ENCODE peak calls at places on chromosomes 11 and 22, in eight cellular contexts. R, M, O, N, C, A, I and H are unnamed samples.
A peak's percentile ranks its signal among the peaks of the same experiment; 100 is the strongest.

GRCh38 chr11:72726266-72727220 is 25.7 kb downstream of the ARAP1 start:
- DNase-seq in R (no peak), M (no peak), O (no peak), N (peak; percentile 79), C (no peak), A (no peak), I (no peak), H (no peak)

GRCh38 chr11:66070604-66071325 is 693 bp downstream of the PACS1 start:
- DNase-seq in R (peak; percentile 74), M (peak; percentile 78), O (peak; percentile 64), N (peak; percentile 90), C (peak; percentile 39), A (peak; percentile 24), I (no peak), H (peak; percentile 44)

GRCh38 chr11:7514099-7514725 is 413 bp downstream of the PPFIBP2 start:
- DNase-seq in R (no peak), M (no peak), O (no peak), N (no peak), C (no peak), A (no peak), I (no peak), H (no peak)

GRCh38 chr11:18395735-18396504 is 1.6 kb downstream of the LDHA start:
- DNase-seq in R (peak; percentile 93), M (peak; percentile 99), O (peak; percentile 100), N (peak; percentile 99), C (peak; percentile 100), A (peak; percentile 100), I (peak; percentile 89), H (peak; percentile 94)

GRCh38 chr22:37681556-37682049 is 4.5 kb upstream of the NOL12 start:
- DNase-seq in R (peak; percentile 82), M (peak; percentile 82), O (peak; percentile 83), N (peak; percentile 87), C (peak; percentile 88), A (peak; percentile 89), I (peak; percentile 57), H (peak; percentile 68)

GRCh38 chr11:61959026-61959608 is 8.3 kb downstream of the FTH1 start:
- DNase-seq in R (no peak), M (peak; percentile 25), O (no peak), N (peak; percentile 38), C (no peak), A (no peak), I (no peak), H (no peak)

GRCh38 chr11:129041611-129042018 is 98.9 kb upstream of the TP53AIP1 start:
- DNase-seq in R (no peak), M (no peak), O (peak; percentile 50), N (no peak), C (no peak), A (peak; percentile 53), I (no peak), H (no peak)

GRCh38 chr11:96168623-96169022 is 174.4 kb downstream of the MAML2 start:
- DNase-seq in R (no peak), M (no peak), O (peak; percentile 97), N (no peak), C (peak; percentile 97), A (peak; percentile 96), I (no peak), H (no peak)

GRCh38 chr11:36362902-36363301 is 66.8 kb downstream of the PRR5L start:
- DNase-seq in R (no peak), M (no peak), O (peak; percentile 94), N (no peak), C (peak; percentile 82), A (peak; percentile 31), I (no peak), H (no peak)

GRCh38 chr11:77559686-77560425 is 29.9 kb upstream of the AQP11 start:
- DNase-seq in R (no peak), M (no peak), O (peak; percentile 89), N (no peak), C (peak; percentile 91), A (peak; percentile 92), I (no peak), H (no peak)

GRCh38 chr22:20510811-20511577 is 3.6 kb downstream of the MED15 start:
- DNase-seq in R (no peak), M (no peak), O (no peak), N (no peak), C (no peak), A (no peak), I (no peak), H (no peak)

GRCh38 chr11:33505140-33505539 is 195.5 kb downstream of the C11orf91 start:
- DNase-seq in R (no peak), M (no peak), O (no peak), N (no peak), C (no peak), A (no peak), I (no peak), H (no peak)

GRCh38 chr11:107493117-107493516 is 35.5 kb upstream of the CWF19L2 start:
- DNase-seq in R (no peak), M (no peak), O (no peak), N (no peak), C (peak; percentile 54), A (peak; percentile 43), I (no peak), H (no peak)

GRCh38 chr22:37454857-37455686 is 27.8 kb upstream of the ELFN2 start:
- DNase-seq in R (no peak), M (peak; percentile 79), O (peak; percentile 90), N (no peak), C (peak; percentile 93), A (peak; percentile 88), I (no peak), H (peak; percentile 33)

GRCh38 chr11:13303668-13304649 is 26.4 kb downstream of the BMAL1 start:
- DNase-seq in R (no peak), M (no peak), O (no peak), N (peak; percentile 64), C (no peak), A (no peak), I (no peak), H (no peak)

DNA sequence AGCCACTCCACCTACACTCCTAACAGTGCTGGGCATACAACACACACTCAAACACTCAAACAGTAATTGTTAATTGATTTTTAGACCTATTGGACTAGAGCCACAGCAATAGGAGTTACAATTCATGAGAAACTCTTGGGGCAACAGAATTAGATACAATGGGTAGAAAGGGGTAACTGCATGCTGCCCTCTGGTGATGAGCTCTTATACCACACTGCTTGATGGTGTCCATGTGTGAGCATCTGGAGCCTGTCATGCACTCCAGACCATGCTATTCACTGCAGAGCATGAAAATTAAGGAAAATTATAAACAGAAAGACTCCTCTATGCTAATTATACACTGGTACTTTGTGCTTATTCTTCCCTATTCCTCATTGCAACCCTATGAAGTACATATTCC is 975.5 kb upstream of the CCDC90B start:
- DNase-seq in R (peak; percentile 3), M (no peak), O (no peak), N (no peak), C (peak; percentile 13), A (peak; percentile 18), I (no peak), H (no peak)
- TF ChIP-seq CTCF in R (peak; percentile 19), M (peak; percentile 35), O (no peak), N (no peak), C (peak; percentile 46), A (peak; percentile 21), I (no peak), H (peak; percentile 21)

GRCh38 chr22:43159484-43160178 is 8.3 kb downstream of the TSPO start:
- DNase-seq in R (peak; percentile 45), M (no peak), O (no peak), N (peak; percentile 59), C (peak; percentile 43), A (no peak), I (no peak), H (peak; percentile 43)
- TF ChIP-seq CTCF in R (peak; percentile 14), M (peak; percentile 32), O (peak; percentile 41), N (no peak), C (peak; percentile 53), A (peak; percentile 25), I (no peak), H (peak; percentile 34)

GRCh38 chr11:85590848-85591483 is 36.2 kb downstream of the DLG2 start:
- DNase-seq in R (peak; percentile 7), M (no peak), O (peak; percentile 21), N (no peak), C (peak; percentile 66), A (peak; percentile 51), I (no peak), H (no peak)
- TF ChIP-seq CTCF in R (peak; percentile 59), M (no peak), O (peak; percentile 9), N (no peak), C (peak; percentile 31), A (no peak), I (no peak), H (no peak)

DNA sequence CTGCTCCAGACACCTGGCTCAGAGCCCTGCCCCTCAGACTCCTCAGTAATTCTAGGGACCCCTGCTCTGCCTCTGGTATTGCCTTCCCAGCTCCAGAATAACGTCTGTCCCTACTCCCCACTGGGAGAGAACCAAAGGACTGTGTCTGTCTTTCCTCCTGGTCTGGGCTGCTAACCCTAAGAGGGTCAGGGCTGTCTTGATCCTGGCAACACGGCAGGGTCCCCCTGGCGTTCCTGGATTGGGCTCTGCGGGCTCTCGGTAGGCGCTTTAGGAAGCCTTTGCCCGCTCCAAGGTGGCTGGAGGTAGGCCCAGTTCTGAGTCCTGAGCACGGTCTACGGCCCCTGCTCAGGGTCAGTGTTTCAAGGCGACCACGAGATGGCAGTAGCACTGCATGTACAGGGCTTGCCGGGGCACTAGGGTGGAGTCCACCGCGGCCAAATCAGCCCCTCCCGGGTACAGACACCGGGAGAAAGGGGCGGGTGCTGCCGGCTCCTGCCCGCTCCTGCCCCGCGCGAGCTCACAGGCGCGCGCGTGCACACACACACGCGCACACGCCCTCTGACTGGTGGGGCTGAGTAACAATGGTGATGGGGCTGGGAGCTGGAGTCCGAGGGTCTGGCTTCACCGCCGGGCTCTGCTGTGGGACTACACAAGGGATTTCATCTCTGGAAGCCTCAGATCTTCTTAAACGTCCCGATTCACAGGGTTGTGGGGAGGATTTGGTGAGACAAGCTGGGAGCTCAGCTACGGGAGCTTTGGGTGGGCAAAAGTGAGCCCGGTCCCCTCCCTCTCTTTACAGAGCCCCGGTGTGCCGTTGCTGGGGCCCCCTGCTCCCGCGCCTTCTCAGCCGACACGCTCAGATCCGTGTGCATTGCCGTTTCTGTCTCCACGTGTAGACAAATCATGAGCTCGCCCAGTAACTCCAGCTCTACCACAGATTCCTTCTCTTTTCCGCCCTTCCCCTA is 30.1 kb upstream of the HMOX1 start:
- DNase-seq in R (peak; percentile 97), M (peak; percentile 95), O (peak; percentile 91), N (peak; percentile 97), C (peak; percentile 94), A (peak; percentile 91), I (peak; percentile 75), H (peak; percentile 93)
- TF ChIP-seq CTCF in R (peak; percentile 73), M (peak; percentile 90), O (peak; percentile 57), N (peak; percentile 96), C (peak; percentile 88), A (peak; percentile 78), I (peak; percentile 84), H (peak; percentile 89)

GRCh38 chr11:92211576-92212167 is 12.9 kb upstream of the FAT3 start:
- DNase-seq in R (peak; percentile 55), M (no peak), O (peak; percentile 43), N (no peak), C (peak; percentile 46), A (peak; percentile 17), I (no peak), H (peak; percentile 23)
- TF ChIP-seq CTCF in R (peak; percentile 48), M (peak; percentile 20), O (peak; percentile 54), N (no peak), C (peak; percentile 49), A (peak; percentile 20), I (no peak), H (peak; percentile 30)